ENCODE peak calls at places on chromosomes 3 and 15, in four cellular contexts. One of them, this sample, is unnamed.

GRCh38 chr15:77654975-77655374 is 22.3 kb upstream of the LINGO1 start:
- DNase-seq in neuronal stem cell: no peak
- DNase-seq in kidney: no peak
- DNase-seq in SK-N-SH: peak; percentile 54
- DNase-seq in this sample: peak; percentile 66

GRCh38 chr3:59133350-59133749 is 83.5 kb upstream of the CFAP20DC start:
- DNase-seq in kidney: no peak
- DNase-seq in neuronal stem cell: no peak
- DNase-seq in SK-N-SH: no peak
- DNase-seq in this sample: no peak

GRCh38 chr3:130760922-130761321 is 14.3 kb upstream of the PIK3R4 start:
- DNase-seq in kidney: no peak
- DNase-seq in neuronal stem cell: no peak
- DNase-seq in SK-N-SH: no peak
- DNase-seq in this sample: no peak

GRCh38 chr3:77188210-77188609 is 148.3 kb downstream of the ROBO2 start:
- DNase-seq in SK-N-SH: no peak
- DNase-seq in kidney: no peak
- DNase-seq in neuronal stem cell: no peak
- DNase-seq in this sample: no peak

GRCh38 chr3:46368569-46368968 is 2.2 kb upstream of the CCR5 start:
- DNase-seq in kidney: peak; percentile 80
- DNase-seq in neuronal stem cell: no peak
- DNase-seq in SK-N-SH: peak; percentile 14
- DNase-seq in this sample: peak; percentile 47

GRCh38 chr3:133408366-133408765 is 8.5 kb downstream of the BFSP2 start:
- DNase-seq in SK-N-SH: no peak
- DNase-seq in kidney: no peak
- DNase-seq in neuronal stem cell: no peak
- DNase-seq in this sample: no peak

GRCh38 chr3:128009952-128010846 is 42.0 kb upstream of the SEC61A1 start:
- DNase-seq in neuronal stem cell: no peak
- DNase-seq in SK-N-SH: no peak
- DNase-seq in kidney: no peak
- DNase-seq in this sample: no peak

GRCh38 chr3:71389911-71390573 is 193.5 kb downstream of the FOXP1 start:
- DNase-seq in neuronal stem cell: no peak
- DNase-seq in kidney: no peak
- DNase-seq in SK-N-SH: no peak
- DNase-seq in this sample: peak; percentile 75

GRCh38 chr3:118102737-118103136 is 931.9 kb downstream of the IGSF11 start:
- DNase-seq in neuronal stem cell: no peak
- DNase-seq in SK-N-SH: no peak
- DNase-seq in kidney: no peak
- DNase-seq in this sample: no peak

GRCh38 chr3:152976232-152976631 is 141.3 kb downstream of the P2RY1 start:
- DNase-seq in neuronal stem cell: no peak
- DNase-seq in kidney: no peak
- DNase-seq in SK-N-SH: no peak
- DNase-seq in this sample: no peak

GRCh38 chr3:137946341-137946973 is 63.5 kb upstream of the CLDN18 start:
- DNase-seq in neuronal stem cell: peak; percentile 62
- DNase-seq in kidney: peak; percentile 61
- DNase-seq in SK-N-SH: peak; percentile 59
- DNase-seq in this sample: peak; percentile 38

GRCh38 chr15:96087180-96087886 is 243.2 kb upstream of the NR2F2 start:
- DNase-seq in neuronal stem cell: peak; percentile 75
- DNase-seq in kidney: no peak
- DNase-seq in SK-N-SH: no peak
- DNase-seq in this sample: no peak

GRCh38 chr3:186200746-186201145 is 91.9 kb upstream of the ETV5 start:
- DNase-seq in neuronal stem cell: no peak
- DNase-seq in kidney: no peak
- DNase-seq in SK-N-SH: no peak
- DNase-seq in this sample: no peak

GRCh38 chr3:171417813-171418212 is 42.4 kb downstream of the TNIK start:
- DNase-seq in SK-N-SH: no peak
- DNase-seq in neuronal stem cell: no peak
- DNase-seq in kidney: no peak
- DNase-seq in this sample: no peak

GRCh38 chr15:50181206-50181982 is 602 bp upstream of the SLC27A2 start:
- DNase-seq in SK-N-SH: peak; percentile 17
- DNase-seq in neuronal stem cell: no peak
- DNase-seq in kidney: no peak
- DNase-seq in this sample: no peak

GRCh38 chr15:50181983-50182232 is at the start of gene SLC27A2:
- DNase-seq in kidney: no peak
- DNase-seq in neuronal stem cell: peak; percentile 33
- DNase-seq in SK-N-SH: peak; percentile 86
- DNase-seq in this sample: peak; percentile 68

GRCh38 chr15:50184863-50185504 is 3.0 kb downstream of the SLC27A2 start:
- DNase-seq in SK-N-SH: no peak
- DNase-seq in kidney: no peak
- DNase-seq in neuronal stem cell: no peak
- DNase-seq in this sample: no peak

GRCh38 chr15:50182233-50183013 is 427 bp downstream of the SLC27A2 start:
- DNase-seq in kidney: peak; percentile 81
- DNase-seq in SK-N-SH: peak; percentile 85
- DNase-seq in neuronal stem cell: peak; percentile 27
- DNase-seq in this sample: peak; percentile 25

GRCh38 chr15:50183112-50183794 is 1.3 kb downstream of the SLC27A2 start:
- DNase-seq in SK-N-SH: no peak
- DNase-seq in kidney: no peak
- DNase-seq in neuronal stem cell: no peak
- DNase-seq in this sample: peak; percentile 22
- H3K9ac ChIP-seq in SK-N-SH: no peak overlapping the region
- H3K9ac ChIP-seq in kidney: no peak overlapping the region
- H3K9ac ChIP-seq in neuronal stem cell: no peak overlapping the region
- H3K9ac ChIP-seq in this sample: peak overlapping the region; percentile 84

GRCh38 chr15:89248584-89248983 is 4.8 kb downstream of the FANCI start:
- DNase-seq in SK-N-SH: no peak
- DNase-seq in neuronal stem cell: no peak
- DNase-seq in kidney: no peak
- DNase-seq in this sample: no peak

GRCh38 chr15:89243046-89243690 is 611 bp upstream of the FANCI start:
- DNase-seq in neuronal stem cell: no peak
- DNase-seq in SK-N-SH: no peak
- DNase-seq in kidney: no peak
- DNase-seq in this sample: no peak

GRCh38 chr15:89244512-89244869 is 712 bp downstream of the FANCI start:
- DNase-seq in neuronal stem cell: no peak
- DNase-seq in kidney: no peak
- DNase-seq in SK-N-SH: no peak
- DNase-seq in this sample: no peak

GRCh38 chr15:89247441-89247840 is 3.7 kb downstream of the FANCI start:
- DNase-seq in SK-N-SH: no peak
- DNase-seq in kidney: no peak
- DNase-seq in neuronal stem cell: no peak
- DNase-seq in this sample: no peak

DNA sequence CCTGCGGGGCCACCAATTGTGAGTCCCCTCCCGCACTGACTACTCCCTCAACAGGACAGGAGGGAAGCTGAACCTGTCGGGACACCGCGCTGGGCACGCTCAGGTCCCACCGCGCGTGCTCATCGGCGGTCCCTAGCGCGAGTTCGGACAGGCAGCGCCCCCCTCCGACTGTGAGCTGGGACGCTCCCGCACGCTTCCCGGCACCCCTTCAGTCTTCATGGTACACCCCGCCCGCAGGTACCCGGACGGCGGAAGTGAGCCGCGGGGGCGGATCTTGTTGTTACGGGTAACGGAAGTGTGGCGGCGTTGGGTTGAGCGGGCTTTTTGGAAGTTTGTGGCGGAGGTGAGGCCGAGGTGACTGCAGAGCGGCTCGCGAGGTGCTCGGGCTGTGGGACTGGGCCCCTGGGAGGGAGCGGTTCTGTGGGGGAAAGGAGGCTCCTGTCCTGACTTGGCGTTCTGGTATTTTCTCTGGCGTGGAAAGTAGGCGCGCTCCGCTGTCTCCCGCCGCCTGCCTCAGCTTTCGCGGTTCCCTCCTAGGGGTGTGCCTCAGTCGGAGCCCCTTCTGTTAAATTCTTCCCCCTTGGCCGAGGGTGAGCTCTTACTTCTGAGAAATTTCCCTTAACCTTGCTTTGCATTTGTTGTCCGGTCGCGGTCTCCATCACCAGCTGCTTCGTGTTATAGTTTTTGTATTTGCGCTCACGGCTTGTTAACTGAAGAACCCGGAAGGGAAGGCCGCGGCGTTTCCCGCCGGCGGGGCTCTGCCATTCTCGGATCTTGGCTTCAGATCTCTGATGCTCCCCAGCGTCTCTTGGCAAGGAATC is at the start of gene FANCI:
- DNase-seq in neuronal stem cell: peak; percentile 89
- DNase-seq in kidney: peak; percentile 98
- DNase-seq in SK-N-SH: peak; percentile 96
- DNase-seq in this sample: peak; percentile 98
- H3K27ac ChIP-seq in neuronal stem cell: no peak within 1 kb of the TSS
- H3K27ac ChIP-seq in kidney: peak within 1 kb of the TSS; percentile 19
- H3K27ac ChIP-seq in SK-N-SH: peak within 1 kb of the TSS; percentile 43
- H3K27ac ChIP-seq in this sample: no peak within 1 kb of the TSS

GRCh38 chr3:56802411-56802745 is 629 bp upstream of the ARHGEF3 start:
- DNase-seq in kidney: no peak
- DNase-seq in SK-N-SH: no peak
- DNase-seq in neuronal stem cell: no peak
- DNase-seq in this sample: no peak
- H3K9ac ChIP-seq in kidney: peak overlapping the region; percentile 8
- H3K9ac ChIP-seq in SK-N-SH: no peak overlapping the region
- H3K9ac ChIP-seq in neuronal stem cell: no peak overlapping the region
- H3K9ac ChIP-seq in this sample: no peak overlapping the region

DNA sequence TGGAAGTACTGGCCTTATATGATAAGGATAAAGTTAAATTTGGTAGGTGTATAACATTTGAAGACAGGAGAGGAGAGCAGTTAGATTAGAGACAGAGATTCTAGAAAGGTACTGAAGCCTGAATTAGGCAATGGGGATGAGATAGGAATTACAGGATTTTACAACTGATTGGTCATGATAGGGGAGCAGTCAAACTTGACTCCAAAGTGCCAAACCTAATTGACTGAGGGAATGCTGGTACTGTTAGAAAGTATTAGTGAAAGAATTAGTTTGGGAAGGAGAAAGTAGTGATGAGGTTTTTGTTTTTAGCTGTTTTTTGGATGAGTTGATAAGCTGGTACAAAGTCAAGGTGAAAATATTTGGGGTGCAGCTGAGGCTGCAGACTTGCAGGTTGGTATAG is 22.2 kb downstream of the TSC22D2 start:
- DNase-seq in neuronal stem cell: no peak
- DNase-seq in SK-N-SH: no peak
- DNase-seq in kidney: no peak
- DNase-seq in this sample: no peak
- H3K27ac ChIP-seq in neuronal stem cell: no peak overlapping the region
- H3K27ac ChIP-seq in SK-N-SH: no peak overlapping the region
- H3K27ac ChIP-seq in kidney: no peak overlapping the region
- H3K27ac ChIP-seq in this sample: no peak overlapping the region

GRCh38 chr15:68031406-68031805 is 22.7 kb upstream of the PIAS1 start:
- DNase-seq in SK-N-SH: no peak
- DNase-seq in neuronal stem cell: no peak
- DNase-seq in kidney: no peak
- DNase-seq in this sample: no peak
- H3K9ac ChIP-seq in SK-N-SH: no peak overlapping the region
- H3K9ac ChIP-seq in neuronal stem cell: no peak overlapping the region
- H3K9ac ChIP-seq in kidney: no peak overlapping the region
- H3K9ac ChIP-seq in this sample: no peak overlapping the region

This sample was measured in colonic mucosa.